ENCODE peak calls at places on chromosomes 7 and 10, in eight cellular contexts. One of them, this sample, is unnamed.

GRCh38 chr7:50699143-50699542 is 83.6 kb downstream of the GRB10 start:
- DNase-seq in H1: no peak
- DNase-seq in uterus: no peak
- DNase-seq in thyroid gland: no peak
- DNase-seq in IMR-90: no peak
- DNase-seq in upper lobe of left lung: no peak
- DNase-seq in prostate gland: no peak
- DNase-seq in HCT116: no peak
- DNase-seq in this sample: no peak

GRCh38 chr10:44352316-44353127 is 32.4 kb downstream of the CXCL12 start:
- DNase-seq in HCT116: no peak
- DNase-seq in H1: no peak
- DNase-seq in prostate gland: no peak
- DNase-seq in thyroid gland: no peak
- DNase-seq in uterus: peak; percentile 67
- DNase-seq in IMR-90: peak; percentile 80
- DNase-seq in upper lobe of left lung: no peak
- DNase-seq in this sample: peak; percentile 74

GRCh38 chr10:73819513-73820093 is 8.2 kb upstream of the NDST2 start:
- DNase-seq in prostate gland: peak; percentile 74
- DNase-seq in H1: no peak
- DNase-seq in HCT116: no peak
- DNase-seq in upper lobe of left lung: peak; percentile 87
- DNase-seq in thyroid gland: peak; percentile 92
- DNase-seq in IMR-90: peak; percentile 23
- DNase-seq in uterus: no peak
- DNase-seq in this sample: peak; percentile 55

GRCh38 chr7:127888411-127888810 is 142.8 kb downstream of the LRRC4 start:
- DNase-seq in uterus: no peak
- DNase-seq in H1: no peak
- DNase-seq in thyroid gland: no peak
- DNase-seq in IMR-90: no peak
- DNase-seq in upper lobe of left lung: no peak
- DNase-seq in HCT116: no peak
- DNase-seq in prostate gland: no peak
- DNase-seq in this sample: no peak

GRCh38 chr10:132449051-132449825 is 52.2 kb downstream of the PWWP2B start:
- DNase-seq in IMR-90: no peak
- DNase-seq in thyroid gland: no peak
- DNase-seq in uterus: peak; percentile 53
- DNase-seq in prostate gland: no peak
- DNase-seq in H1: no peak
- DNase-seq in upper lobe of left lung: peak; percentile 87
- DNase-seq in HCT116: no peak
- DNase-seq in this sample: peak; percentile 24

GRCh38 chr7:55086413-55087201 is 67.8 kb downstream of the EGFR start:
- DNase-seq in uterus: no peak
- DNase-seq in upper lobe of left lung: no peak
- DNase-seq in IMR-90: peak; percentile 90
- DNase-seq in H1: no peak
- DNase-seq in thyroid gland: peak; percentile 66
- DNase-seq in HCT116: peak; percentile 64
- DNase-seq in prostate gland: no peak
- DNase-seq in this sample: no peak

GRCh38 chr10:338176-339037 is 203.2 kb downstream of the ZMYND11 start:
- DNase-seq in HCT116: no peak
- DNase-seq in prostate gland: peak; percentile 40
- DNase-seq in thyroid gland: peak; percentile 81
- DNase-seq in IMR-90: peak; percentile 16
- DNase-seq in uterus: no peak
- DNase-seq in upper lobe of left lung: no peak
- DNase-seq in H1: no peak
- DNase-seq in this sample: no peak

GRCh38 chr10:52740913-52741675 is 31.5 kb downstream of the MBL2 start:
- DNase-seq in upper lobe of left lung: peak; percentile 35
- DNase-seq in uterus: no peak
- DNase-seq in HCT116: peak; percentile 32
- DNase-seq in prostate gland: no peak
- DNase-seq in thyroid gland: peak; percentile 27
- DNase-seq in IMR-90: peak; percentile 17
- DNase-seq in H1: peak; percentile 31
- DNase-seq in this sample: no peak

GRCh38 chr7:6106140-6106904 is 75.1 kb downstream of the ANKRD61 start:
- DNase-seq in H1: no peak
- DNase-seq in uterus: no peak
- DNase-seq in prostate gland: peak; percentile 17
- DNase-seq in IMR-90: peak; percentile 38
- DNase-seq in upper lobe of left lung: peak; percentile 31
- DNase-seq in HCT116: peak; percentile 71
- DNase-seq in thyroid gland: no peak
- DNase-seq in this sample: no peak

GRCh38 chr7:47915066-47915976 is 32.9 kb downstream of the PKD1L1 start:
- DNase-seq in IMR-90: no peak
- DNase-seq in upper lobe of left lung: no peak
- DNase-seq in prostate gland: no peak
- DNase-seq in thyroid gland: no peak
- DNase-seq in H1: no peak
- DNase-seq in uterus: no peak
- DNase-seq in HCT116: no peak
- DNase-seq in this sample: no peak

GRCh38 chr7:68610751-68611150 is 987.5 kb upstream of the AUTS2 start:
- DNase-seq in prostate gland: no peak
- DNase-seq in upper lobe of left lung: no peak
- DNase-seq in H1: no peak
- DNase-seq in IMR-90: no peak
- DNase-seq in thyroid gland: no peak
- DNase-seq in uterus: no peak
- DNase-seq in HCT116: no peak
- DNase-seq in this sample: no peak

GRCh38 chr7:75650062-75650461 is 88.7 kb downstream of the HIP1 start:
- DNase-seq in HCT116: no peak
- DNase-seq in H1: no peak
- DNase-seq in uterus: no peak
- DNase-seq in prostate gland: no peak
- DNase-seq in thyroid gland: peak; percentile 90
- DNase-seq in IMR-90: no peak
- DNase-seq in upper lobe of left lung: peak; percentile 90
- DNase-seq in this sample: no peak

GRCh38 chr7:55245271-55245723 is 119.8 kb upstream of the LANCL2 start:
- DNase-seq in prostate gland: no peak
- DNase-seq in uterus: no peak
- DNase-seq in thyroid gland: peak; percentile 76
- DNase-seq in H1: no peak
- DNase-seq in HCT116: no peak
- DNase-seq in upper lobe of left lung: no peak
- DNase-seq in IMR-90: peak; percentile 93
- DNase-seq in this sample: no peak

GRCh38 chr10:123451607-123452245 is 214.4 kb upstream of the GPR26 start:
- DNase-seq in uterus: no peak
- DNase-seq in H1: no peak
- DNase-seq in IMR-90: no peak
- DNase-seq in upper lobe of left lung: no peak
- DNase-seq in HCT116: no peak
- DNase-seq in prostate gland: no peak
- DNase-seq in thyroid gland: no peak
- DNase-seq in this sample: no peak

DNA sequence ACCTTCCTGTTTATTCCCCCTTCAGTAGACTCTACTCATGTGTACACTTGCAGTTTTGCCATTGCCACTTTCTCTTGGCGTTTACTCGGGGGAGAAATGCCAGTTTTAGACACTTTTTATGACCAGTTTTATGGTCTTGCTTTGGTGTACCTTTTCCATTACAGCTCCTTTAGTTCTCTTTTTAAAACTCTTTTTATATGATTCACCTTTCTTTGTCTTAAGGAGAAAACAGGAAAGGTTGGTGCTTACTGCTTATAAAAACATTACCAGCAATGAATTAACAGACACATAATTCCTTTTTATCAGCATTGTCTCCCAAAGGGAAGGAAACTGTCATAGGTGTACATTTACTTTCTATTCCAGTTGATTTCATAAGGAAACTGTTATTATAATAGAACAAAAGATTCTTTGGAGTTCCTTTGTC is 11.9 kb downstream of the TSPAN13 start:
- DNase-seq in thyroid gland: no peak
- DNase-seq in upper lobe of left lung: no peak
- DNase-seq in prostate gland: peak; percentile 45
- DNase-seq in IMR-90: no peak
- DNase-seq in H1: no peak
- DNase-seq in uterus: no peak
- DNase-seq in HCT116: no peak
- DNase-seq in this sample: no peak
- H3K4me1 ChIP-seq in thyroid gland: no peaks in the 10 kb centered on the region
- H3K4me1 ChIP-seq in upper lobe of left lung: no peaks in the 10 kb centered on the region
- H3K4me1 ChIP-seq in prostate gland: peaks cover 6% of the 10 kb centered on the region
- H3K4me1 ChIP-seq in IMR-90: no peaks in the 10 kb centered on the region
- H3K4me1 ChIP-seq in H1: no peaks in the 10 kb centered on the region
- H3K4me1 ChIP-seq in uterus: no peaks in the 10 kb centered on the region
- H3K4me1 ChIP-seq in HCT116: no peaks in the 10 kb centered on the region
- H3K4me1 ChIP-seq in this sample: no peaks in the 10 kb centered on the region

DNA sequence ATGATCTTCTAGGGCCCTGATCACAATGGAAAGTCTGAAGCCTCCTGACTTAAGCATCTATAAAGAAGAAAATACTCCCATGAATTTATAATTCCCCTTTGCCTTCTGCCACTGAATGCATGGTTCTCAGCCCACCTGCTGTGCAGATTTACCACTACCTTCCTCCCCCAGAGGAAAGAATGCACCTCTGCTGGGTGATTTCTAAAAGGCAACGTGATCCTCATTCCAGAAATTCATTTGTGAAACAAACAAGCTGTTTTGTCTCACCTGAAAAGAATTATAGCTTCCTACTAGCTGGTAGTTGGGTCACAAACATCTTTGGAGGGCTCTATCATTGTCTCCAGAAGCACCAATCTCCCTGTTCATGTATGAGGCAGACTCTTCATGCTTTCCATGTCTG is 320.2 kb downstream of the CDC14C start:
- DNase-seq in upper lobe of left lung: no peak
- DNase-seq in prostate gland: no peak
- DNase-seq in HCT116: no peak
- DNase-seq in thyroid gland: no peak
- DNase-seq in IMR-90: no peak
- DNase-seq in uterus: no peak
- DNase-seq in H1: peak; percentile 59
- DNase-seq in this sample: no peak
- H3K4me3 ChIP-seq in upper lobe of left lung: no peak overlapping the region
- H3K4me3 ChIP-seq in prostate gland: no peak overlapping the region
- H3K4me3 ChIP-seq in HCT116: no peak overlapping the region
- H3K4me3 ChIP-seq in thyroid gland: no peak overlapping the region
- H3K4me3 ChIP-seq in IMR-90: no peak overlapping the region
- H3K4me3 ChIP-seq in uterus: no peak overlapping the region
- H3K4me3 ChIP-seq in H1: peak overlapping the region; percentile 1
- H3K4me3 ChIP-seq in this sample: no peak overlapping the region

DNA sequence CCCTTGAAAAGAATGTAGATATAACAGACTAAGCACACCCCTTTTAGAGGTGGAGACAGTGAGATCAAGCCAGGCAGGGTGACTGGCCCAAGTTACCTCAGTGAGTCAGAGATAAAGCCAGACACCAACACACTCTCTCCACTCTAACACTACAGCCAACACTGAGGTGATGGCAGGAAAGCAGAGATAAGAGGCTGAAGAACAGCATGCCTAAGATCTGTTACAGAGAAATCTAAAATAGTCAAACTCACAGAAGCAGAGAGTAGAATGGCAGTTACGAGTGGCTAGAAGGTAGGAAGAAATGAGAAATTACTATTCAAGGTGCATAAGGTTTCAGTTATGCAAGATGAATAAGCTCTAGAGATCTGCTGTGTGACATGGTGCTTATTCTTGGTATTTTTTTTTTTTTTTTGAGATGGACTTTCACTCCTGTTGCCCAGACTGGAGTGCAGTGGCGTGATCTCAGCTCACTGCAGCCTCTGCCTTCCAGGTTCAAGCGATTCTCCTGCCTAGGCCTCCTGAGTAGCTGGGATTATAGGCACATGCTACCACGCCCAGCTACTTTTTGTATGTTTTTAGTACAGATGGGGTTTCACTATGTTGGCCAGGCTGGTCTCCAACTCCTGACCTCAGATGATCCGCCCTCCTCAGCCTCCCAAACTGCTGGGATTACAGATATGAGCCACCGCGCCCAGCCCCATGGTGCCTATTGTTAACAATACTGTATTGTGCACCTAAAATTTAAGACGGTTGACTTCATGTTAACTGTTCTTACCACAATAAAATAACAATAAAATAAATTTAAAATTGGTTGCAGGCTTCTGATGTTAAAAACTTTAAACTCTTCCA is 28.7 kb downstream of the ICA1 start:
- DNase-seq in uterus: no peak
- DNase-seq in HCT116: no peak
- DNase-seq in prostate gland: no peak
- DNase-seq in IMR-90: no peak
- DNase-seq in thyroid gland: no peak
- DNase-seq in upper lobe of left lung: no peak
- DNase-seq in H1: no peak
- DNase-seq in this sample: no peak
- TF ChIP-seq POLR2A in uterus: no peak
- TF ChIP-seq POLR2A in HCT116: no peak
- TF ChIP-seq POLR2A in prostate gland: no peak
- TF ChIP-seq POLR2A in IMR-90: no peak
- TF ChIP-seq POLR2A in thyroid gland: no peak
- TF ChIP-seq POLR2A in upper lobe of left lung: no peak
- TF ChIP-seq POLR2A in H1: no peak
- TF ChIP-seq POLR2A in this sample: no peak

GRCh38 chr7:150381096-150381495 is 2.0 kb downstream of the ZNF775 start:
- DNase-seq in HCT116: no peak
- DNase-seq in IMR-90: no peak
- DNase-seq in H1: no peak
- DNase-seq in uterus: no peak
- DNase-seq in prostate gland: peak; percentile 33
- DNase-seq in thyroid gland: no peak
- DNase-seq in upper lobe of left lung: no peak
- DNase-seq in this sample: no peak

GRCh38 chr7:150382123-150382843 is 3.2 kb downstream of the ZNF775 start:
- DNase-seq in IMR-90: no peak
- DNase-seq in H1: no peak
- DNase-seq in uterus: no peak
- DNase-seq in HCT116: no peak
- DNase-seq in upper lobe of left lung: no peak
- DNase-seq in prostate gland: peak; percentile 60
- DNase-seq in thyroid gland: no peak
- DNase-seq in this sample: no peak

GRCh38 chr7:150381785-150382122 is 2.6 kb downstream of the ZNF775 start:
- DNase-seq in HCT116: no peak
- DNase-seq in upper lobe of left lung: no peak
- DNase-seq in thyroid gland: no peak
- DNase-seq in H1: no peak
- DNase-seq in prostate gland: no peak
- DNase-seq in IMR-90: no peak
- DNase-seq in uterus: no peak
- DNase-seq in this sample: no peak

GRCh38 chr7:150383710-150384397 is 4.7 kb downstream of the ZNF775 start:
- DNase-seq in HCT116: no peak
- DNase-seq in uterus: no peak
- DNase-seq in H1: peak; percentile 94
- DNase-seq in thyroid gland: no peak
- DNase-seq in prostate gland: peak; percentile 44
- DNase-seq in upper lobe of left lung: no peak
- DNase-seq in IMR-90: no peak
- DNase-seq in this sample: no peak

DNA sequence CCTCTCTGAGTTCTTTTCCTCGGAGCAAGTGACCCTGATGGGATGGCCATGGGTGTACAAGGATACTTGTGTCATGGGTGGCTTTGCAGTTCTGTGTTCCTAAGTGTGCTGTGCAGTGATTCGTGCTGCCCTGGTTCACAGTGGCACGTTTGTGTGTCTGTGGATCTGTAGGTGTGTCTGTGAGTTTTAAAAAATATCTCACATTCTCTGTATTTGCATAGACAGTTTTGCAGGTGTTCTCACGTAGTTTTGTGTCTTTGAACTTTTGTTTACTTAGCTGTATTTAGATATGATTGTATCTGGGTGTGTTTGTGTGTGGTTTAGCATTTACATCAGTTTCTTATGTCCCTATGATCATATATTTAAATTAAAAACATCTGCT is 3.7 kb downstream of the ZNF775 start:
- DNase-seq in IMR-90: no peak
- DNase-seq in prostate gland: no peak
- DNase-seq in uterus: no peak
- DNase-seq in thyroid gland: no peak
- DNase-seq in H1: no peak
- DNase-seq in upper lobe of left lung: no peak
- DNase-seq in HCT116: no peak
- DNase-seq in this sample: no peak
- H3K4me1 ChIP-seq in IMR-90: peaks cover 10% of the 10 kb centered on the region
- H3K4me1 ChIP-seq in prostate gland: peaks cover 16% of the 10 kb centered on the region
- H3K4me1 ChIP-seq in uterus: no peaks in the 10 kb centered on the region
- H3K4me1 ChIP-seq in thyroid gland: no peaks in the 10 kb centered on the region
- H3K4me1 ChIP-seq in H1: peaks cover 39% of the 10 kb centered on the region
- H3K4me1 ChIP-seq in upper lobe of left lung: peaks cover 17% of the 10 kb centered on the region
- H3K4me1 ChIP-seq in HCT116: peaks cover 13% of the 10 kb centered on the region
- H3K4me1 ChIP-seq in this sample: peaks cover 8% of the 10 kb centered on the region